ENCODE peak calls at places on chromosomes 16 and 17, in eight cellular contexts. E, D, F, M, T, Z, J and V are unnamed samples.
A peak's percentile ranks its signal among the peaks of the same experiment; 100 is the strongest.

GRCh38 chr16:1379054-1379862 is 27.5 kb downstream of the GNPTG start:
- DNase-seq in E (peak; percentile 69), D (peak; percentile 91), F (peak; percentile 75), M (peak; percentile 76), T (peak; percentile 82), Z (peak; percentile 75), J (peak; percentile 66), V (peak; percentile 57)

GRCh38 chr17:67276075-67276474 is 31.1 kb upstream of the HELZ start:
- DNase-seq in E (no peak), D (no peak), F (no peak), M (no peak), T (no peak), Z (no peak), J (peak; percentile 33), V (no peak)

GRCh38 chr17:26963163-26963503 is 330.8 kb upstream of the WSB1 start:
- DNase-seq in E (no peak), D (no peak), F (no peak), M (no peak), T (no peak), Z (no peak), J (no peak), V (no peak)

GRCh38 chr17:43382776-43383175 is 16.0 kb upstream of the ARL4D start:
- DNase-seq in E (no peak), D (no peak), F (no peak), M (no peak), T (no peak), Z (no peak), J (no peak), V (no peak)

GRCh38 chr17:74711058-74711824 is 1.5 kb downstream of the CD300LF start:
- DNase-seq in E (no peak), D (no peak), F (no peak), M (no peak), T (no peak), Z (no peak), J (no peak), V (no peak)

GRCh38 chr17:58153046-58153445 is 4.9 kb downstream of the OR4D1 start:
- DNase-seq in E (peak; percentile 66), D (no peak), F (no peak), M (no peak), T (no peak), Z (no peak), J (no peak), V (peak; percentile 86)

GRCh38 chr17:13047016-13047415 is 29.2 kb upstream of the ELAC2 start:
- DNase-seq in E (no peak), D (no peak), F (no peak), M (no peak), T (no peak), Z (no peak), J (no peak), V (no peak)

GRCh38 chr16:47734987-47735594 is 274.0 kb downstream of the PHKB start:
- DNase-seq in E (no peak), D (no peak), F (no peak), M (no peak), T (peak; percentile 81), Z (no peak), J (peak; percentile 45), V (no peak)

GRCh38 chr16:82043680-82044584 is 8.9 kb downstream of the HSD17B2 start:
- DNase-seq in E (no peak), D (no peak), F (no peak), M (peak; percentile 85), T (no peak), Z (peak; percentile 90), J (peak; percentile 63), V (no peak)

GRCh38 chr17:75979705-75980187 is 706 bp downstream of the TEN1 start:
- DNase-seq in E (no peak), D (no peak), F (no peak), M (peak; percentile 90), T (no peak), Z (no peak), J (peak; percentile 66), V (no peak)

GRCh38 chr17:77386502-77387192 is 245.9 kb downstream of the SEC14L1 start:
- DNase-seq in E (no peak), D (no peak), F (no peak), M (no peak), T (no peak), Z (no peak), J (no peak), V (no peak)

GRCh38 chr17:77390870-77391269 is 250.1 kb downstream of the SEC14L1 start:
- DNase-seq in E (no peak), D (no peak), F (no peak), M (no peak), T (no peak), Z (no peak), J (no peak), V (no peak)

GRCh38 chr17:77387891-77388290 is 247.1 kb downstream of the SEC14L1 start:
- DNase-seq in E (no peak), D (no peak), F (no peak), M (no peak), T (no peak), Z (no peak), J (no peak), V (no peak)

GRCh38 chr17:77385750-77386501 is 245.2 kb downstream of the SEC14L1 start:
- DNase-seq in E (no peak), D (no peak), F (no peak), M (peak; percentile 34), T (no peak), Z (no peak), J (no peak), V (no peak)

GRCh38 chr17:77388384-77389306 is 247.9 kb downstream of the SEC14L1 start:
- DNase-seq in E (no peak), D (no peak), F (no peak), M (no peak), T (no peak), Z (no peak), J (no peak), V (no peak)
- H3K4me3 ChIP-seq in E (peak overlapping the region; percentile 67), D (peak overlapping the region; percentile 7), F (no peak overlapping the region), M (peak overlapping the region; percentile 9), T (no peak overlapping the region), Z (no peak overlapping the region), J (no peak overlapping the region), V (peak overlapping the region; percentile 49)

GRCh38 chr17:61579382-61579781 is 11.6 kb downstream of the NACA2 start:
- DNase-seq in E (no peak), D (no peak), F (no peak), M (no peak), T (no peak), Z (no peak), J (no peak), V (no peak)
- H3K4me3 ChIP-seq in E (no peak overlapping the region), D (no peak overlapping the region), F (no peak overlapping the region), M (no peak overlapping the region), T (no peak overlapping the region), Z (no peak overlapping the region), J (no peak overlapping the region), V (no peak overlapping the region)

DNA sequence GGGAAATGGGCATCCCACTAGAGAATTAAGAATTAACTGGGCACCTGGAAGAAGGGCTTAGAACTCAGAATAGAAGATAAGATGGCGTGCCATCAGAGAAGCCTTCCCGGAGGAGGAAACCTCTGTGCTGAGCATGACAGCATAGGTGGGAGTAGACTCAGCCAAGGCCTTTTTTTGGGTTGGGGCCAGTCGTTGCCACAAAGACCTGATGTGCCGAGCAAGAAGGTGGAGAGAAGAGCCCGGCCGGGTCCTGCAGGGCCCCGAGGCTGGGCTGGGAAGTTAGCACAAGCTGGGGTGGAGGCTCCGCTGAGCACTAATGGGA is 1.1 kb upstream of the RAB11FIP4 start:
- DNase-seq in E (no peak), D (no peak), F (no peak), M (no peak), T (no peak), Z (no peak), J (no peak), V (no peak)
- H3K4me3 ChIP-seq in E (no peak overlapping the region), D (no peak overlapping the region), F (no peak overlapping the region), M (no peak overlapping the region), T (no peak overlapping the region), Z (no peak overlapping the region), J (no peak overlapping the region), V (no peak overlapping the region)

GRCh38 chr17:35947156-35947585 is 3.7 kb upstream of the LYZL6 start:
- DNase-seq in E (peak; percentile 48), D (no peak), F (no peak), M (peak; percentile 28), T (peak; percentile 47), Z (peak; percentile 47), J (peak; percentile 44), V (peak; percentile 26)
- H3K4me3 ChIP-seq in E (no peak overlapping the region), D (no peak overlapping the region), F (no peak overlapping the region), M (peak overlapping the region; percentile 30), T (no peak overlapping the region), Z (no peak overlapping the region), J (no peak overlapping the region), V (no peak overlapping the region)

DNA sequence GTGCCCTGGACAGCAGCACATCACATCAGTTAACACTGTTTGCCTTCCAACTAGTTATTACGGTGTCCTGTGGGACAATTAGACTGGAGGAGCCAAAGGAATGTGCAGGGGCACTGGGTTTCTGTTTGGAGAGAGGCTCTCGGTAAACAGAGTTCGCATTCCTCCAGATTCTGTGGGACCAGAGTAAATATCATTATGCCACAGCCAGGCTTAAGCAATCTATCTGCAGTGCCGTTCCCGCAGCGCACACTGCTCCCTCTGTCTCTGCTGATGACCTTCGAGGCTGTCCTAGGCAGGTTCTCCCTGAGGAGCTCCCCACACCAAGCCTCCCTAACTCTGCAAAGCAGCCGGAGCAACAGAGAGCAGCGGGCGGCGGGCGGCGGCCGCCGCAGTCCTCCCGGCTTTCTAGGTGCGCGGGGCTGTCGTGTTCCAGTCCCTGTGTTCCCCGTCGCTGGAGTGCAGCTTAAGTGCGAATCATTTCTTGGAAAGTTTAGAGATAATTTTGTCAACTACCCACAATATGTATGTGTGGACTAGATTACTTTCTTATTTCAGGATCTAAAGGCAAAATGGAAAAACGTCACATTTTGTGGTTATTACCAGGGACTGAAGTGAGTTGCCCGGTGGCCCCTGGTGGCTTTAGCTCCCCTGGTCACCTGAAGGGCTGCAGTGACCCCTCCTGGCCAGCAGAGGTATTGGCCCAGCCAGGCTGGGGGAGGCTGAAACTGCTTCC is 43.3 kb downstream of the PGS1 start:
- DNase-seq in E (peak; percentile 77), D (peak; percentile 86), F (peak; percentile 55), M (peak; percentile 80), T (peak; percentile 79), Z (peak; percentile 64), J (peak; percentile 46), V (peak; percentile 63)
- H3K4me3 ChIP-seq in E (no peak overlapping the region), D (no peak overlapping the region), F (no peak overlapping the region), M (no peak overlapping the region), T (no peak overlapping the region), Z (no peak overlapping the region), J (no peak overlapping the region), V (no peak overlapping the region)

GRCh38 chr17:65102235-65102634 is 34.9 kb upstream of the RGS9 start:
- DNase-seq in E (no peak), D (no peak), F (no peak), M (no peak), T (no peak), Z (no peak), J (no peak), V (no peak)

GRCh38 chr17:65099475-65099874 is 37.7 kb upstream of the RGS9 start:
- DNase-seq in E (no peak), D (no peak), F (no peak), M (no peak), T (no peak), Z (no peak), J (no peak), V (no peak)

GRCh38 chr17:65101371-65101770 is 35.8 kb upstream of the RGS9 start:
- DNase-seq in E (no peak), D (no peak), F (no peak), M (no peak), T (no peak), Z (no peak), J (no peak), V (no peak)

GRCh38 chr17:65100316-65101140 is 36.6 kb upstream of the RGS9 start:
- DNase-seq in E (peak; percentile 87), D (peak; percentile 95), F (peak; percentile 88), M (peak; percentile 69), T (peak; percentile 85), Z (peak; percentile 77), J (peak; percentile 35), V (peak; percentile 81)

GRCh38 chr17:65099941-65100315 is 37.2 kb upstream of the RGS9 start:
- DNase-seq in E (peak; percentile 46), D (peak; percentile 70), F (peak; percentile 70), M (no peak), T (peak; percentile 41), Z (peak; percentile 33), J (peak; percentile 64), V (no peak)
- H3K4me3 ChIP-seq in E (peak overlapping the region; percentile 38), D (no peak overlapping the region), F (peak overlapping the region; percentile 73), M (peak overlapping the region; percentile 59), T (peak overlapping the region; percentile 21), Z (peak overlapping the region; percentile 50), J (peak overlapping the region; percentile 39), V (peak overlapping the region; percentile 77)